ENCODE peak calls at places on chromosome 18, in four cellular contexts. I is aorta; H is effector memory CD4-positive, alpha-beta T cell; E is lung. T is an unnamed sample.

GRCh38 chr18:48116873-48117630 is 186.6 kb upstream of the SMAD2 start:
- DNase-seq in I (no peak), H (no peak), E (no peak), T (no peak)

GRCh38 chr18:46628206-46628605 is 28.8 kb downstream of the LOXHD1 start:
- DNase-seq in I (no peak), H (no peak), E (no peak), T (no peak)

GRCh38 chr18:49904871-49905555 is 91.7 kb upstream of the ACAA2 start:
- DNase-seq in I (no peak), H (no peak), E (no peak), T (no peak)

GRCh38 chr18:80196528-80197320 is 50.6 kb downstream of the PARD6G start:
- DNase-seq in I (no peak), H (no peak), E (peak; percentile 25), T (no peak)

GRCh38 chr18:55265916-55266488 is 306.7 kb upstream of the CCDC68 start:
- DNase-seq in I (no peak), H (no peak), E (no peak), T (no peak)

GRCh38 chr18:8615397-8616025 is 6.3 kb downstream of the RAB12 start:
- DNase-seq in I (peak; percentile 55), H (no peak), E (no peak), T (no peak)

GRCh38 chr18:76274470-76275289 is 220.4 kb downstream of the ZNF516 start:
- DNase-seq in I (no peak), H (no peak), E (no peak), T (no peak)

GRCh38 chr18:46387426-46388131 is 269.4 kb downstream of the LOXHD1 start:
- DNase-seq in I (no peak), H (no peak), E (no peak), T (no peak)

GRCh38 chr18:79384151-79384807 is 11.5 kb upstream of the NFATC1 start:
- DNase-seq in I (no peak), H (no peak), E (no peak), T (peak; percentile 17)

GRCh38 chr18:3721771-3722661 is 272.0 kb downstream of the TGIF1 start:
- DNase-seq in I (no peak), H (no peak), E (peak; percentile 19), T (no peak)

GRCh38 chr18:74289137-74289536 is 2.6 kb downstream of the CYB5A start:
- DNase-seq in I (no peak), H (no peak), E (no peak), T (no peak)

GRCh38 chr18:10660485-10660884 is 134.7 kb downstream of the NAPG start:
- DNase-seq in I (peak; percentile 65), H (no peak), E (no peak), T (no peak)

GRCh38 chr18:26082475-26082874 is 7.9 kb downstream of the SS18 start:
- DNase-seq in I (no peak), H (no peak), E (no peak), T (no peak)

GRCh38 chr18:41324020-41324791 is 630.8 kb upstream of the PIK3C3 start:
- DNase-seq in I (no peak), H (no peak), E (no peak), T (no peak)

GRCh38 chr18:76580288-76580962 is 85.4 kb upstream of the ZNF516 start:
- DNase-seq in I (no peak), H (no peak), E (no peak), T (no peak)

GRCh38 chr18:23231340-23232021 is 96.2 kb downstream of the CABLES1 start:
- DNase-seq in I (peak; percentile 89), H (peak; percentile 69), E (peak; percentile 42), T (peak; percentile 45)

GRCh38 chr18:79348066-79348465 is 47.7 kb upstream of the NFATC1 start:
- DNase-seq in I (no peak), H (no peak), E (no peak), T (no peak)

GRCh38 chr18:38635706-38636105 is 1070.1 kb upstream of the CELF4 start:
- DNase-seq in I (no peak), H (no peak), E (no peak), T (no peak)

GRCh38 chr18:38634117-38634516 is 1068.5 kb upstream of the CELF4 start:
- DNase-seq in I (no peak), H (no peak), E (no peak), T (no peak)

DNA sequence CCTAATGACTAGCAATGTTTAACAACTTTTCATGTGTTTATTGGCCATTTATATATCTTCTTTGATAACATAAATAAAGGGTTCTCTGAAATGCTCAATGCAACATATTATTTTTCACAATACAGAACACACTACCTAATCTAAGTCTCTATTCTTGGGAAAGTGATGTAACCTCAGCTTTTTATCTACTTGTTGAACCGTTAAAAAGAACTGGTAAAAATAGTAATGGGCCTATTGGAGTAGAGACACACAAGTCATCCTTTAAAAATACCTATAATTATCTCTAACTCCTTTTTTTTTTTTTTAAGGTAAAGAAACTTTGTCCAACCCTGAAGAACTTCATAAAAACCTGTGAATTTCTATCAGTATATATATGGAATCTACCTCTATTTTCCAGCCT is 1067.7 kb upstream of the CELF4 start:
- DNase-seq in I (no peak), H (no peak), E (no peak), T (no peak)
- H3K27ac ChIP-seq in I (no peak overlapping the region), H (no peak overlapping the region), E (no peak overlapping the region), T (no peak overlapping the region)

GRCh38 chr18:62196079-62196478 is 9.0 kb downstream of the RELCH start:
- DNase-seq in I (no peak), H (no peak), E (no peak), T (no peak)
- H3K4me1 ChIP-seq in I (peaks cover 1% of the 10 kb centered on the region), H (peaks cover 16% of the 10 kb centered on the region), E (no peaks in the 10 kb centered on the region), T (no peaks in the 10 kb centered on the region)

DNA sequence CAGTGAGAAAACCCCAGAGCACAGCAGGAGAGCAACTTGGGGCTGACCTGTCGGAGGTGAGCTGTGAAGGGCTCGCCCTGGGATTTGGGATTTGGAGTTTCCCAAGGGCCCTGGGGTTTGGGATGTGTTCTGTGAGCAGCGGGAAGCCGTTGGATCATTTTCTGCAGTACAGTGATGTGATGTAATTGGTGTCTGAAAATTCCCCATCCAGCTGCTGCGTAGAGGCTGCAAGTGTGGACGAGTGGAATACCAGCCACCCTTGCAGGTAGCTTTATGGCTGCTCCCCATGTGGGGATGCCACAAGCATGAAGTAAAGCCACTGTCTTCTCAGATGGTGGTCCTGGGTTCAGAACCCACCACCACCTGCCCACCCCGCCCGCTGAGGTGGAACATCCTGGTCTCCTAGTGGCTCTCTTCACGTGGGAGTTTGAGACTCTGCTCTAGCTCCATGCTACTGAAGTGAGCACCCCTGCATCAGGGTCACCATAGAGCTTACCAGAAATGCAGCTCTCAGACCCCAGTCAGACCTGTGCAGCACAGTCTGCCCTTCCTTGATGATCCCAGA is 15.0 kb downstream of the IMPA2 start:
- DNase-seq in I (peak; percentile 27), H (no peak), E (no peak), T (no peak)
- H3K27ac ChIP-seq in I (no peak overlapping the region), H (no peak overlapping the region), E (peak overlapping the region; percentile 68), T (peak overlapping the region; percentile 60)

GRCh38 chr18:62776066-62776570 is 60.8 kb downstream of the PHLPP1 start:
- DNase-seq in I (no peak), H (no peak), E (no peak), T (no peak)
- H3K4me1 ChIP-seq in I (peaks cover 6% of the 10 kb centered on the region), H (no peaks in the 10 kb centered on the region), E (no peaks in the 10 kb centered on the region), T (no peaks in the 10 kb centered on the region)

DNA sequence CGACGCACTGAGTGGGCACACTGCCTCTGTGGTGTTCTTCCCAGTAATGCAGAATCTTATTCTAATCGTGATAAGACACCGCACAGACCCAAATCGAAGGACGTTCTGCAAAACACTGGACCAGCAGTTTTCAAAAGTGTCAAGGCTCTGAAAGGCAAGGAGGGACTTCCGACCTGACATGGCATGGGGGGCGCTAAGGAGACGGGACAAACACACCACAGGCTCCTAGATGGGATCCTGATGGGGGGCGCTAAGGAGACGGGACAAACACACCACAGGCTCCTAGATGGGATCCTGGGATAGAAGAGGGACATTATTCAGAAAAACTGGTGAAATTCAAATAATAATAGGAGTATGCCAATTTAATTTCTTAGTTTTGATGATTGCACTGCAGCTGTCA is 191.4 kb downstream of the LDLRAD4 start:
- DNase-seq in I (no peak), H (no peak), E (no peak), T (no peak)
- H3K27ac ChIP-seq in I (no peak overlapping the region), H (no peak overlapping the region), E (no peak overlapping the region), T (no peak overlapping the region)